ENCODE peak calls at places on chromosomes 6 and 20, in four cellular contexts. One of them, this sample, is unnamed.

GRCh38 chr20:44074252-44075151 is 112.5 kb downstream of the JPH2 start:
- DNase-seq in substantia nigra: no peak
- DNase-seq in NCI-H82: no peak
- DNase-seq in neural progenitor cell: no peak
- DNase-seq in this sample: peak

GRCh38 chr6:112802154-112802553 is 455.0 kb downstream of the RFPL4B start:
- DNase-seq in substantia nigra: no peak
- DNase-seq in NCI-H82: no peak
- DNase-seq in neural progenitor cell: no peak
- DNase-seq in this sample: peak

GRCh38 chr6:12258591-12258990 is 31.6 kb upstream of the EDN1 start:
- DNase-seq in substantia nigra: no peak
- DNase-seq in NCI-H82: no peak
- DNase-seq in neural progenitor cell: no peak
- DNase-seq in this sample: peak

GRCh38 chr6:31710490-31711219 is 4.0 kb downstream of the LY6G6F start:
- DNase-seq in substantia nigra: no peak
- DNase-seq in NCI-H82: peak
- DNase-seq in neural progenitor cell: no peak
- DNase-seq in this sample: no peak

GRCh38 chr6:25431642-25432307 is 152.6 kb downstream of the CARMIL1 start:
- DNase-seq in substantia nigra: no peak
- DNase-seq in NCI-H82: peak
- DNase-seq in neural progenitor cell: no peak
- DNase-seq in this sample: no peak

GRCh38 chr6:121437861-121438651 is 2.6 kb downstream of the GJA1 start:
- DNase-seq in substantia nigra: no peak
- DNase-seq in NCI-H82: peak
- DNase-seq in neural progenitor cell: peak
- DNase-seq in this sample: peak

GRCh38 chr6:126475449-126475848 is 135.5 kb downstream of the CENPW start:
- DNase-seq in substantia nigra: no peak
- DNase-seq in NCI-H82: no peak
- DNase-seq in neural progenitor cell: no peak
- DNase-seq in this sample: no peak

GRCh38 chr6:49556429-49556837 is 6.0 kb downstream of the C6orf141 start:
- DNase-seq in substantia nigra: no peak
- DNase-seq in NCI-H82: peak
- DNase-seq in neural progenitor cell: no peak
- DNase-seq in this sample: peak

GRCh38 chr20:34215711-34216381 is 25.4 kb upstream of the ASIP start:
- DNase-seq in substantia nigra: peak
- DNase-seq in NCI-H82: peak
- DNase-seq in neural progenitor cell: peak
- DNase-seq in this sample: peak

GRCh38 chr20:47352332-47353223 is 3.9 kb downstream of the ZMYND8 start:
- DNase-seq in substantia nigra: peak
- DNase-seq in NCI-H82: peak
- DNase-seq in neural progenitor cell: peak
- DNase-seq in this sample: no peak

GRCh38 chr6:107390685-107391084 is 68.7 kb downstream of the PDSS2 start:
- DNase-seq in substantia nigra: no peak
- DNase-seq in NCI-H82: no peak
- DNase-seq in neural progenitor cell: no peak
- DNase-seq in this sample: no peak

GRCh38 chr6:159919011-159919511 is 28.3 kb downstream of the MAS1 start:
- DNase-seq in substantia nigra: no peak
- DNase-seq in NCI-H82: no peak
- DNase-seq in neural progenitor cell: no peak
- DNase-seq in this sample: peak

GRCh38 chr6:42970859-42971612 is 7.9 kb downstream of the PEX6 start:
- DNase-seq in substantia nigra: no peak
- DNase-seq in NCI-H82: no peak
- DNase-seq in neural progenitor cell: no peak
- DNase-seq in this sample: peak

GRCh38 chr20:11338506-11339306 is 579.0 kb upstream of the BTBD3 start:
- DNase-seq in substantia nigra: no peak
- DNase-seq in NCI-H82: no peak
- DNase-seq in neural progenitor cell: no peak
- DNase-seq in this sample: peak

GRCh38 chr20:59120491-59120890 is 43.1 kb upstream of the ZNF831 start:
- DNase-seq in substantia nigra: no peak
- DNase-seq in NCI-H82: no peak
- DNase-seq in neural progenitor cell: no peak
- DNase-seq in this sample: no peak

GRCh38 chr6:40755046-40755681 is 168.0 kb upstream of the LRFN2 start:
- DNase-seq in substantia nigra: no peak
- DNase-seq in NCI-H82: peak
- DNase-seq in neural progenitor cell: peak
- DNase-seq in this sample: peak

GRCh38 chr20:4113546-4113945 is 98.2 kb upstream of the RNF24 start:
- DNase-seq in substantia nigra: no peak
- DNase-seq in NCI-H82: no peak
- DNase-seq in neural progenitor cell: no peak
- DNase-seq in this sample: no peak

GRCh38 chr6:22306741-22307466 is 10.1 kb upstream of the PRL start:
- DNase-seq in substantia nigra: no peak
- DNase-seq in NCI-H82: no peak
- DNase-seq in neural progenitor cell: no peak
- DNase-seq in this sample: no peak

GRCh38 chr6:160315310-160315709 is 32.9 kb upstream of the SLC22A3 start:
- DNase-seq in substantia nigra: no peak
- DNase-seq in NCI-H82: no peak
- DNase-seq in neural progenitor cell: no peak
- DNase-seq in this sample: no peak

GRCh38 chr6:4105980-4106536 is 27.1 kb upstream of the FAM217A start:
- DNase-seq in substantia nigra: no peak
- DNase-seq in NCI-H82: peak
- DNase-seq in neural progenitor cell: no peak
- DNase-seq in this sample: no peak

GRCh38 chr6:87899499-87900147 is 148.0 kb upstream of the SPACA1 start:
- DNase-seq in substantia nigra: no peak
- DNase-seq in NCI-H82: no peak
- DNase-seq in neural progenitor cell: no peak
- DNase-seq in this sample: no peak

GRCh38 chr6:38117281-38117680 is 297.8 kb downstream of the ZFAND3 start:
- DNase-seq in substantia nigra: no peak
- DNase-seq in NCI-H82: no peak
- DNase-seq in neural progenitor cell: no peak
- DNase-seq in this sample: peak

GRCh38 chr6:3500262-3501001 is 43.6 kb upstream of the SLC22A23 start:
- DNase-seq in substantia nigra: no peak
- DNase-seq in NCI-H82: peak
- DNase-seq in neural progenitor cell: no peak
- DNase-seq in this sample: peak

GRCh38 chr20:33415948-33416347 is 14.6 kb upstream of the CDK5RAP1 start:
- DNase-seq in substantia nigra: no peak
- DNase-seq in NCI-H82: peak
- DNase-seq in neural progenitor cell: peak
- DNase-seq in this sample: peak